ENCODE peak calls at places on chromosomes 4 and X, in five cellular contexts. A is PC-3; F is epithelial cell of esophagus; N is stimulated activated CD4-positive, alpha-beta T cell treated with anti-CD3 and anti-CD28 coated beads, Interleukin-2, amount 100 ng/mL, for 48 hours; D is T-cell. T is an unnamed sample.

GRCh38 chr4:88007304-88008132 is at the start of gene PKD2:
- DNase-seq in N (peak), D (peak), A (peak), F (peak), T (peak)

GRCh38 chrX:39869846-39870601 is 227.7 kb downstream of the BCOR start:
- DNase-seq in F (peak), N (peak), D (peak), A (peak), T (peak)

GRCh38 chrX:68146054-68146453 is 287.2 kb downstream of the OPHN1 start:
- DNase-seq in A (peak), D (no peak), N (no peak), F (peak), T (no peak)

GRCh38 chrX:139106111-139106510 is 394.6 kb upstream of the FGF13 start:
- DNase-seq in F (peak), A (peak), D (no peak), N (no peak), T (no peak)

GRCh38 chr4:55661398-55662056 is 25.4 kb upstream of the NMU start:
- DNase-seq in N (no peak), F (no peak), A (no peak), D (no peak), T (no peak)

GRCh38 chrX:52262195-52262546 is 77.5 kb downstream of the MAGED4 start:
- DNase-seq in N (no peak), A (no peak), F (no peak), D (no peak), T (no peak)

GRCh38 chrX:68177542-68177941 is 255.8 kb downstream of the OPHN1 start:
- DNase-seq in D (no peak), N (no peak), A (peak), F (peak), T (no peak)

GRCh38 chr4:65392488-65392887 is 277.8 kb downstream of the EPHA5 start:
- DNase-seq in N (no peak), F (no peak), D (no peak), A (peak), T (no peak)

GRCh38 chrX:53223955-53224859 is 800 bp downstream of the KDM5C start:
- DNase-seq in D (no peak), F (peak), N (peak), A (peak), T (no peak)

GRCh38 chrX:146186540-146186939 is 368.9 kb downstream of the SLITRK2 start:
- DNase-seq in A (no peak), D (no peak), N (no peak), F (no peak), T (no peak)

GRCh38 chr4:100347241-100347640 is 157.0 kb upstream of the DDIT4L start:
- DNase-seq in D (no peak), A (no peak), F (no peak), N (no peak), T (no peak)

GRCh38 chr4:109131559-109131958 is 170.9 kb downstream of the COL25A1 start:
- DNase-seq in N (no peak), D (no peak), A (no peak), F (no peak), T (no peak)

GRCh38 chrX:15469613-15470012 is 23.5 kb downstream of the PIR start:
- DNase-seq in N (no peak), D (no peak), F (no peak), A (no peak), T (no peak)

GRCh38 chr4:175330236-175330635 is 412.1 kb downstream of the ADAM29 start:
- DNase-seq in N (no peak), D (no peak), A (no peak), F (peak), T (no peak)

GRCh38 chrX:1486177-1486576 is 33.5 kb upstream of the ASMTL start:
- DNase-seq in A (no peak), N (no peak), D (no peak), F (no peak), T (no peak)

GRCh38 chr4:32215277-32215676 is 1495.1 kb downstream of the PCDH7 start:
- DNase-seq in A (no peak), F (no peak), D (no peak), N (no peak), T (no peak)

GRCh38 chr4:22514001-22514400 is 1.9 kb downstream of the ADGRA3 start:
- DNase-seq in A (peak), D (no peak), N (no peak), F (peak), T (no peak)

GRCh38 chr4:2458546-2459491 is 10.1 kb upstream of the RNF4 start:
- DNase-seq in D (no peak), N (no peak), A (no peak), F (no peak), T (no peak)

GRCh38 chrX:46251755-46252154 is 293.5 kb downstream of the ZNF674 start:
- DNase-seq in A (peak), F (peak), D (no peak), N (no peak), T (no peak)

GRCh38 chr4:27357283-27357682 is 496.6 kb downstream of the STIM2 start:
- DNase-seq in N (no peak), A (peak), F (peak), D (no peak), T (no peak)

GRCh38 chrX:140664939-140665338 is 44.6 kb upstream of the LINC00632 start:
- DNase-seq in D (no peak), N (no peak), A (peak), F (peak), T (no peak)

T was measured in stimulated activated effector memory CD8-positive, alpha-beta T cell treated with anti-CD3 and anti-CD28 coated beads, Interleukin-12 subunit alpha, Interleukin-12 subunit beta, amount 100 ng/mL, for 72 hours.